ENCODE peak calls at places on chromosomes 6 and 20, in four cellular contexts. U is posterior cingulate gyrus, L is KBM-7, P is DMS53. F is an unnamed sample.

GRCh38 chr6:151071295-151071694 is 168.5 kb upstream of the AKAP12 start:
- DNase-seq in U (no peak), L (no peak), P (no peak), F (no peak)

GRCh38 chr6:97294451-97294850 is 11.4 kb upstream of the MMS22L start:
- DNase-seq in U (no peak), L (no peak), P (no peak), F (no peak)

GRCh38 chr20:51828762-51829161 is 26.4 kb upstream of the SALL4 start:
- DNase-seq in U (no peak), L (peak), P (no peak), F (no peak)

GRCh38 chr6:44119704-44120262 is 7.5 kb downstream of the MRPL14 start:
- DNase-seq in U (no peak), L (no peak), P (no peak), F (no peak)

GRCh38 chr6:28940859-28941680 is 17.3 kb upstream of the TRIM27 start:
- DNase-seq in U (peak), L (peak), P (peak), F (no peak)

GRCh38 chr6:41191569-41191968 is 9.4 kb downstream of the TREML2 start:
- DNase-seq in U (no peak), L (peak), P (peak), F (no peak)

GRCh38 chr6:11152581-11152980 is 41.1 kb upstream of the ERVFRD-1 start:
- DNase-seq in U (no peak), L (no peak), P (no peak), F (no peak)

GRCh38 chr6:167647333-167647732 is 179.4 kb upstream of the AFDN start:
- DNase-seq in U (no peak), L (no peak), P (no peak), F (no peak)

GRCh38 chr20:53677447-53678314 is 84.0 kb upstream of the ZNF217 start:
- DNase-seq in U (peak), L (peak), P (no peak), F (no peak)

GRCh38 chr6:74087898-74088297 is 391.9 kb downstream of the CD109 start:
- DNase-seq in U (no peak), L (peak), P (peak), F (no peak)

GRCh38 chr6:31441368-31442267 is 38.2 kb downstream of the MICA start:
- DNase-seq in U (peak), L (peak), P (peak), F (peak)

GRCh38 chr6:39913391-39913916 is 20.8 kb downstream of the MOCS1 start:
- DNase-seq in U (no peak), L (no peak), P (no peak), F (no peak)

GRCh38 chr6:46246081-46246480 is 75.3 kb upstream of the ENPP5 start:
- DNase-seq in U (no peak), L (no peak), P (no peak), F (no peak)

GRCh38 chr20:37363221-37364012 is 17.5 kb downstream of the SRC start:
- DNase-seq in U (no peak), L (no peak), P (no peak), F (no peak)

GRCh38 chr6:85747093-85747492 is 104.4 kb upstream of the SYNCRIP start:
- DNase-seq in U (no peak), L (no peak), P (no peak), F (no peak)

GRCh38 chr6:78599526-78599925 is 267.8 kb upstream of the IRAK1BP1 start:
- DNase-seq in U (no peak), L (no peak), P (no peak), F (no peak)

GRCh38 chr20:43945391-43946205 is 30.9 kb downstream of the TOX2 start:
- DNase-seq in U (no peak), L (no peak), P (no peak), F (no peak)

GRCh38 chr20:57476073-57476526 is 48.8 kb downstream of the CTCFL start:
- DNase-seq in U (no peak), L (peak), P (no peak), F (no peak)

GRCh38 chr6:127515234-127515793 is 3.8 kb downstream of the MTCL3 start:
- DNase-seq in U (peak), L (peak), P (peak), F (peak)

GRCh38 chr6:38847497-38847896 is 132.4 kb downstream of the DNAH8 start:
- DNase-seq in U (no peak), L (no peak), P (no peak), F (no peak)

GRCh38 chr6:32086661-32087573 is 22.2 kb downstream of the TNXB start:
- DNase-seq in U (no peak), L (no peak), P (no peak), F (peak)

GRCh38 chr6:163926642-163927041 is 512.1 kb downstream of the QKI start:
- DNase-seq in U (no peak), L (no peak), P (no peak), F (no peak)

GRCh38 chr6:132087391-132087790 is 136.2 kb upstream of the CCN2 start:
- DNase-seq in U (no peak), L (no peak), P (no peak), F (no peak)

GRCh38 chr6:56767892-56768531 is 125.3 kb upstream of the DST start:
- DNase-seq in U (no peak), L (no peak), P (no peak), F (no peak)

GRCh38 chr20:25315418-25316210 is 67.7 kb downstream of the PYGB start:
- DNase-seq in U (no peak), L (no peak), P (no peak), F (no peak)

GRCh38 chr20:7333846-7334245 is 566.4 kb downstream of the BMP2 start:
- DNase-seq in U (no peak), L (no peak), P (no peak), F (no peak)